ENCODE peak calls at places on chromosomes 16 and 17, in five cellular contexts. G is neuronal stem cell, K is H1, W is trophoblast cell, C is H9. F is an unnamed sample.

GRCh38 chr17:50541916-50542688 is 4.9 kb upstream of the SPATA20 start:
- DNase-seq in G (peak), C (peak), K (peak), W (peak), F (peak)

GRCh38 chr17:39139137-39139516 is 12.3 kb downstream of the PLXDC1 start:
- DNase-seq in K (no peak), C (no peak), W (no peak), G (no peak), F (peak)

GRCh38 chr16:16143941-16144340 is 79.4 kb downstream of the ABCC6 start:
- DNase-seq in G (no peak), W (no peak), C (no peak), K (no peak), F (no peak)

GRCh38 chr16:29876186-29876577 is 13.2 kb upstream of the CDIPT start:
- DNase-seq in W (no peak), K (no peak), G (no peak), C (peak), F (no peak)

GRCh38 chr17:64022631-64023063 is 2.2 kb upstream of the ICAM2 start:
- DNase-seq in G (no peak), K (peak), C (no peak), W (no peak), F (no peak)

GRCh38 chr16:2288701-2289100 is 20.8 kb upstream of the RNPS1 start:
- DNase-seq in G (no peak), W (no peak), C (peak), K (no peak), F (no peak)

GRCh38 chr16:20225334-20225733 is 102.0 kb downstream of the GP2 start:
- DNase-seq in W (no peak), G (no peak), C (no peak), K (no peak), F (no peak)

GRCh38 chr17:78415821-78416301 is 37.4 kb downstream of the PGS1 start:
- DNase-seq in G (no peak), K (no peak), C (no peak), W (peak), F (peak)

GRCh38 chr17:77429735-77429984 is 288.9 kb downstream of the SEC14L1 start:
- DNase-seq in W (no peak), C (no peak), G (no peak), K (no peak), F (no peak)

GRCh38 chr16:12391974-12392373 is 411.7 kb downstream of the CPPED1 start:
- DNase-seq in W (no peak), K (no peak), C (no peak), G (no peak), F (no peak)
- H2BK12ac ChIP-seq in W (no peak), K (no peak), C (no peak), G (no peak), F (no peak)

GRCh38 chr17:7445011-7445927 is at the start of gene CHRNB1:
- DNase-seq in C (peak), K (peak), G (peak), W (peak), F (peak)
- H2BK12ac ChIP-seq in C (no peak), K (peak), G (no peak), W (no peak), F (peak)

GRCh38 chr17:75779987-75780889 is 4.4 kb upstream of the UNK start:
- DNase-seq in K (no peak), W (no peak), C (no peak), G (no peak), F (no peak)
- H2BK12ac ChIP-seq in K (no peak), W (no peak), C (no peak), G (no peak), F (no peak)

DNA sequence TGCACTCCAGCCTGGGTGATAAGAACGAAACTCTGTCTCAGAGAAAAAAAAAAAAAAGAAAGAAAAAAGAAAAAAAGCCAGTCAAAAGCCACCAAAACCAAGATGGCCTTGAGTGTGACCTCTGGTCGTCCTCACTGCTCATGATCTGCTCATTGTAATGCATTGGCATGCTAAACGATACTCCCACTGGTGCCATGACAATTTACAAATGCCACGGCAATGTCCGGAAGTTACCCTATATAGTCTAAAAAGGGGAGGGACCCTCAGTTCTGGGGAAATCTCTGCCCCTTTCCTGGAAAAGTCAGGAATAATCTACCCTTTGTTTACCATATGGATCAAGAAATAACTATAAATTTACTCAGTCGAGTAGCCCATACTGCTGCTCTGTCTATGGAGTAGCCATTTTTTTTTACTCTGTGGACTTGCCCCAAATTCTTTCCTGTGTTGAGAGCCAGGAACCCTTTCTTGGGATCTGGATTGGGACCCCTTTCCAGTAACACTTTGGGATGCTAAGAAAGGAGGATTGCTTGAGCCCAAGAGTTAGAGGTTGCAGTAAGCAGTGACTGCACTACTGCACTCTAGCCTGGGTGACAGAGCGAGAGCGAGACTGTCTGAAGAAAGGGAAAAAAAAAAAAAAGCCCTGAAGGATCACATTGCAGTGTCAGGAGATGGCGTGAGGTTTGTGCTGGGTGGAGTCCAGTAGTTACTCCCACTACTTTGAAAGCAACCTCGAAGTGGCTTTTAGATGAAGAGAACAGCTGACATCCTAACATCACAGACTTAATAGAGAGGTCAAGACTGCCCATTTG is 3.7 kb upstream of the TMEM231 start:
- DNase-seq in W (peak), C (peak), G (no peak), K (no peak), F (peak)
- H2BK12ac ChIP-seq in W (no peak), C (no peak), G (no peak), K (peak), F (no peak)

GRCh38 chr16:87842209-87842869 is 27.0 kb downstream of the SLC7A5 start:
- DNase-seq in W (no peak), G (no peak), K (no peak), C (no peak), F (no peak)
- H2BK12ac ChIP-seq in W (no peak), G (peak), K (no peak), C (no peak), F (no peak)

GRCh38 chr17:17077861-17078732 is 35.8 kb downstream of the MPRIP start:
- DNase-seq in G (no peak), C (no peak), K (no peak), W (peak), F (no peak)
- H2BK12ac ChIP-seq in G (no peak), C (no peak), K (no peak), W (no peak), F (no peak)

GRCh38 chr16:67433131-67433719 is 2.3 kb downstream of the HSD11B2 start:
- DNase-seq in G (no peak), W (no peak), C (no peak), K (no peak), F (no peak)
- H2BK12ac ChIP-seq in G (no peak), W (no peak), C (no peak), K (peak), F (no peak)

DNA sequence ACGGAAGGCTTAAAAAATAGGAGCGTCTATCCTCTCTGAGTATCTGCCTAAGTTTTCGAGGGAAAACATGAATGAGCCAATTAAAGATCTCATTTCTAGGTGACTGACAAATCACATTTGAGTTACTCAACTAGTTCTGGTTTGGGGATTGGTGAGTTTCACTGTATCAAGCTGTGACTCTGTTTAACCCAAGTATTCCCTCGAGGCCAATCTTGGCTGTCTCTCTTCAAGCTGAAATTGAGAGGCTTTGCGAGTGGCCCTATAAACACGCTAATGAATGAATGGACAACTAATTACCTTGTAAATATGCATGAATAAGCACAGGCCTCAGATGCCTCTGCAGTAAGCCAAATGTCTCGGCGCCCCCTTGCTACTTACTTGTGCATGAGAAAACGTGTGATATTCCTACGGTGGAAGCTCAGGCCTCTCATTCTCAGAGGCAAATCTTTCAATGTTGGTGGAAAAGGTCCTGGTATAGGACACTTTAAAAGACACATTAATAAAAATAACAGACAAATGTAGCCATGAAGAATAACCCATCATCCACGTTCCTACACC is 450.2 kb upstream of the PSMD7 start:
- DNase-seq in C (peak), K (peak), W (no peak), G (peak), F (no peak)
- H2BK12ac ChIP-seq in C (no peak), K (no peak), W (no peak), G (no peak), F (no peak)

GRCh38 chr16:69889295-69889964 is 61.7 kb upstream of the CLEC18A start:
- DNase-seq in G (no peak), C (no peak), K (no peak), W (no peak), F (no peak)
- H2BK12ac ChIP-seq in G (no peak), C (no peak), K (no peak), W (no peak), F (no peak)

GRCh38 chr16:5502467-5502869 is 404.9 kb upstream of the EEF2KMT start:
- DNase-seq in K (peak), C (peak), W (no peak), G (peak), F (no peak)

GRCh38 chr16:5496013-5496412 is 398.4 kb upstream of the EEF2KMT start:
- DNase-seq in K (no peak), W (no peak), G (no peak), C (no peak), F (no peak)

GRCh38 chr16:5502944-5503343 is 405.3 kb upstream of the EEF2KMT start:
- DNase-seq in C (no peak), W (no peak), K (no peak), G (no peak), F (no peak)

GRCh38 chr16:5500526-5500925 is 402.9 kb upstream of the EEF2KMT start:
- DNase-seq in K (no peak), W (no peak), G (no peak), C (no peak), F (no peak)

DNA sequence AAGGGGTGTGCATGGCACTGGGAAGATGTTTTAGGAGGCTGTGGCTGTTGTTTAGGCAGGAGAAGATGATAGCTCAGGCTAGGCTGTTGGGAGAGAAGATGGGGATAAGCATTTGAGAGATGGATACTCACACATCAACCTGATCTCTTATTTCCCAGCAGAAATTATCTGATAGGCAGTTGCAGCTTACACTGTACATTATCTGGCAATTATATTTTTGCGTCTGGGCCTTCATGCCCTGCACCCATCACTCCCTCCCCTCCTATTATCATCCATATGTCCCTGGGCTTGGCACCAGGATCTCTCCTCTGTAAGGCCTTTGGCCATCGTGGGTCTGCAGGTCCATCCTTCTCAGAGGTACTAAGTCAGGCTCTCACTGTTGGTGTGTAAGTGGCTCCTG is 401.0 kb upstream of the EEF2KMT start:
- DNase-seq in C (no peak), K (no peak), G (no peak), W (no peak), F (no peak)
- H2BK12ac ChIP-seq in C (no peak), K (no peak), G (no peak), W (no peak), F (no peak)

F was measured in mesenchymal stem cell.